ENCODE peak calls at places on chromosomes 2 and 18, in eight cellular contexts. X, G, C, K, I, B, P and E are unnamed samples.

GRCh38 chr18:261398-262073 is 6.3 kb downstream of the THOC1 start:
- DNase-seq in I (peak), G (no peak), X (no peak), B (no peak), K (peak), P (no peak), C (no peak), E (no peak)

GRCh38 chr2:191006997-191007604 is 6.9 kb downstream of the STAT1 start:
- DNase-seq in C (no peak), X (no peak), P (no peak), K (no peak), B (no peak), I (no peak), G (no peak), E (no peak)

GRCh38 chr2:214378455-214379103 is 32.3 kb upstream of the VWC2L start:
- DNase-seq in X (no peak), I (no peak), P (peak), K (no peak), C (no peak), B (no peak), G (no peak), E (no peak)

GRCh38 chr2:187547353-187547979 is 6.8 kb downstream of the TFPI start:
- DNase-seq in X (no peak), G (peak), P (peak), B (no peak), C (peak), I (peak), K (peak), E (no peak)

GRCh38 chr2:206428783-206429182 is 14.5 kb upstream of the ADAM23 start:
- DNase-seq in B (no peak), X (no peak), I (no peak), C (no peak), P (no peak), K (no peak), G (no peak), E (no peak)

GRCh38 chr18:13313006-13313661 is 94.6 kb downstream of the LDLRAD4 start:
- DNase-seq in B (no peak), P (no peak), K (no peak), C (no peak), I (no peak), G (no peak), X (peak), E (no peak)

GRCh38 chr2:37782721-37783438 is 111.4 kb upstream of the CDC42EP3 start:
- DNase-seq in X (no peak), P (no peak), G (no peak), K (peak), B (no peak), C (no peak), I (no peak), E (no peak)

GRCh38 chr2:120771556-120772208 is 36.0 kb downstream of the GLI2 start:
- DNase-seq in B (no peak), X (no peak), P (peak), I (peak), G (peak), K (peak), C (peak), E (no peak)

GRCh38 chr2:239878686-239879085 is 146.5 kb downstream of the NDUFA10 start:
- DNase-seq in C (no peak), I (no peak), X (peak), K (no peak), G (no peak), P (no peak), B (no peak), E (peak)

GRCh38 chr18:21321711-21322110 is 79.7 kb downstream of the GREB1L start:
- DNase-seq in X (no peak), P (no peak), G (no peak), C (no peak), K (peak), I (no peak), B (no peak), E (no peak)

GRCh38 chr18:59008302-59008974 is 131.2 kb upstream of the SEC11C start:
- DNase-seq in B (no peak), P (peak), X (no peak), I (peak), G (no peak), C (no peak), K (peak), E (no peak)

GRCh38 chr2:240021488-240022104 is 3.5 kb downstream of the NDUFA10 start:
- DNase-seq in G (peak), B (no peak), X (peak), K (peak), I (peak), P (peak), C (no peak), E (peak)

GRCh38 chr2:111252436-111252835 is 131.7 kb downstream of the BCL2L11 start:
- DNase-seq in G (no peak), I (peak), X (no peak), B (no peak), C (no peak), P (peak), K (no peak), E (no peak)

GRCh38 chr2:182642328-182642727 is 73.7 kb upstream of the DNAJC10 start:
- DNase-seq in I (peak), G (peak), X (peak), B (peak), P (peak), K (peak), C (no peak), E (no peak)

GRCh38 chr2:32877587-32878162 is 69.1 kb upstream of the LTBP1 start:
- DNase-seq in B (no peak), K (no peak), I (no peak), P (no peak), C (no peak), G (no peak), X (no peak), E (no peak)

GRCh38 chr18:1094408-1094807 is 189.7 kb downstream of the ADCYAP1 start:
- DNase-seq in G (no peak), I (peak), C (no peak), P (peak), X (no peak), K (peak), B (no peak), E (no peak)

GRCh38 chr2:50492452-50492851 is 539.5 kb downstream of the NRXN1 start:
- DNase-seq in I (peak), C (no peak), X (peak), K (peak), P (peak), B (no peak), G (no peak), E (no peak)

DNA sequence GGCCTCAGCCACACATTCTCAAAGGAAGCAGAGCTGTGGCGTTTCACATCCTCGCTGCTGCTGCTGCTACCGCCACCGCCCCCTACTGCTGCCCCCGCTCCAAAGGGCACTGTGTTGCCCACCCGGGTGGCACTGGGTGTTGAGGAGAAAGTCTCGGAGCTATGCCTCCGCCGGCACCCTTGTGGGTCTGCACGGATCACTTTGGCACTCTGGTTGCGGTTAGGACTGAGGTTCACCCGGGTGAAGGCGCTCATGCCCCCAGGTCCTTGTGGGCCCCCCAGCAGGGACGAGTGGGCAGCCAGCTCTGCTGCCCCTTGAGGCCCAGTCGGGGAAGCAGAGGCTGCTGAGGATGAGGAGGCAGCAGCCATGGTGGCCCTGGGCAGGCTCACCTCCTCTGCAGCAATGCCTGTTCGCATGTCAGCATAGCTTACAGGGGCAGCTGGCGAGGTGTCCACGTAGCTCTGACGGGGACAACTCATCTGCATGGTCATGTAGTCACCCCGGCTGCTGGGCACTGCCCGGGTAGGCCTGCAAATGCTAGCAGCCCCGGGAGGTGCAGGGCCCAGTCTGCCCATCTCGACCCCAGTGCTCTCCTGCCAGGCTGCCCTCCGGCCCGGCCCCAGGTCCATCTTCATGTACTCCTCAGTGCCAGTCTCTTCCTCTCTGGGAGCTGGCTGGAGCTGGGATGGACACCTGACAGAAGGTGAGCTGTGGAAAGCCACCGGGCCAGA is 4.2 kb downstream of the IRS1 start:
- DNase-seq in P (peak), I (peak), C (no peak), G (no peak), X (peak), K (peak), B (peak), E (no peak)
- TF ChIP-seq CTCF in P (no peak), I (peak), C (peak), G (peak), X (no peak), K (peak), B (no peak), E (no peak)

GRCh38 chr2:211033765-211034164 is 477.4 kb downstream of the CPS1 start:
- DNase-seq in P (peak), B (no peak), I (no peak), C (no peak), X (no peak), G (no peak), K (no peak), E (no peak)

DNA sequence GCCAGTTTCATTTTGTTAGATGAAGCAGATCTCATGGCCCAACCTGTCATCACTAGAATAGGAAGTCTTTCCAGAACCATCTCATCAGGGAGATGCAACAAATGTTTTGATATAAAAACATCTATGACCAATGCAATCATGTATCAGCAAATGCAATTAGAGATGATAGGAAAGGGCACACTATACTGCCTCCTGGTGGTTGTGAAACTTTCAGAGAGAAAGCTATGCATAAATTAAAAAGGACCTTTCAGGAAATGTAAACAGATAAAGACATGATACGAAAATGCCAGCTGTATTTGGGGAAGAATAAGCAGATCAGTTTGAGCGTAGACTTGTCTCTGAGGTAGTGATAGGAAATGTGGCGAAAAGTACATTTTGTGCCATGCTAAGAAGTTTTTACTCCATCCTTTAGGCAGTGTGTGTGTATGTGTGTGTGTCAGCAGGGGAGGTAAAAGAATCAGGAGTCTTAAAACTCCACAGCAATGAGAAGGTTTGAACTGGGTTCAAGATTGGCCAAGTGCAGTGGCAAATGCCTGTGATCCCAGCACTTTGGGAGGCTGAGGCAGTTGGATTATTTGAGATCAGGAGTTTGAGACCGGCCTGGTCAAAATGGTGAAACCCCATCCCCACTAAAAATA is 479.3 kb downstream of the CPS1 start:
- DNase-seq in X (no peak), P (peak), K (peak), C (no peak), G (no peak), I (peak), B (no peak), E (no peak)
- TF ChIP-seq CTCF in X (no peak), P (peak), K (peak), C (no peak), G (peak), I (peak), B (peak), E (peak)

DNA sequence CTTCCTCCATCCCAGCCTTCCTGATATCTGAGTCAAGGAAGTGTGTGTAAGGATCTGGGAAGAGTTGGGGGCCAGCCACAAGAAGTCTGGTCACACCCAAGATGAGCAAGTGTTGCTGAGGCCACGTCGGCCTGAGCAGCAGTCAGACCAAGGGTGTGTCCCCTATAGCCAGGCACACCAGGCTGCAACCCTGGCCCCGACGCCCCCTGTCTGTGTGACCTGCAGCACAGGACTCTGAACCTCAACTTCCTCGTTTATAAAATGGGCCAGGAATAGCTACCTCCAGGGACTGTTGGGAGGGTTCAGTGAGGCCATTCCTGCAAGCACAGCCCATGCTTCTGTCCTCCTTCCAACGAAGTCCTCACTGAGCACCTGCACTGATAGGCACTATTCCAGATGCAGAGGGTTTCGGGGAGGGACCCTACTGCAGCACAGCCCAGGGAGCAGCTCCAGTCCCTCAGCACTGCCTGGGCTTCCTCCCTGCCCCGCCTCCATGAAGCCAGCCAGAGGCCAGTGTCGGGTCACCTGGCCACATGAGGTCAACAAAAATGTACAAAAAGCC is 13.3 kb downstream of the LIMS2 start:
- DNase-seq in I (no peak), B (no peak), P (no peak), X (no peak), K (peak), C (no peak), G (no peak), E (no peak)
- TF ChIP-seq CTCF in I (no peak), B (no peak), P (no peak), X (no peak), K (no peak), C (no peak), G (peak), E (no peak)

GRCh38 chr18:44584900-44585299 is 95.8 kb upstream of the SETBP1 start:
- DNase-seq in I (no peak), K (no peak), G (no peak), C (no peak), B (no peak), P (peak), X (no peak), E (no peak)

GRCh38 chr18:44582432-44582831 is 98.3 kb upstream of the SETBP1 start:
- DNase-seq in K (no peak), C (no peak), P (no peak), I (no peak), B (no peak), G (no peak), X (no peak), E (no peak)

GRCh38 chr18:44580159-44580558 is 100.5 kb upstream of the SETBP1 start:
- DNase-seq in B (no peak), K (no peak), I (no peak), X (no peak), C (no peak), G (no peak), P (no peak), E (no peak)

GRCh38 chr18:44579745-44580144 is 100.9 kb upstream of the SETBP1 start:
- DNase-seq in P (peak), K (no peak), I (no peak), C (no peak), G (no peak), X (no peak), B (no peak), E (no peak)

DNA sequence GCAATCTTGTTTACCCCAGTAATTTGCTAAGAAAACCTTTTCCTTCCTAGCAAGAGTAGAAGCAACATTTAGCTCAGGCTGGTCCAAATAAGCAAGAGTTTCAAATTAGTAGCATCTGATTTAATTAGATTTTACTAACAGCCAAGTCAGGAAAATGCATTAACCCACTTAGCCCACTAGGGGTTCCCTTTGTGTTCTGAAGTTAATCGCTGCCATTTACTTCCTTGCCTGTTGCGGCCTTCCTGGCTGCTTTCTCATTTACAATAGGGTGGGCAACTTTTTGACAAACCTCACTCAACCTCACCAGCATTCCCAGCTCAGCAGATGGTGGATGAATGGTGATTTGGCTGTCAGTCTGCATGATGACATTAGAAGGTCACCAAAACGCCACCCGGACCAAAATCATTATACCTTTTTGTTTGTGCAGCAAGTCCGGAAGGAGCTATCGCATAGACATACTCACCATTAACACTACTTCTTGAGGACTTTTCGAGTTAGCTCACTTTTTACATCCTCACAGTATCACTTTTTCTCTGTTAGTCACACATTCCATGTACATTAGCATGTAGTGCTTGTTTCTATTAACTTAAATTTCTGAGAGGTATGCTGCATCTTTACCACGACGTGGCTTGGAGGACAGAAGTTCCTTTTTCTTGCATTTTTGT is 101.5 kb upstream of the SETBP1 start:
- DNase-seq in C (no peak), K (no peak), X (no peak), I (peak), P (peak), G (no peak), B (no peak), E (no peak)
- TF ChIP-seq CTCF in C (peak), K (peak), X (no peak), I (peak), P (peak), G (peak), B (peak), E (peak)

GRCh38 chr2:113406114-113406513 is 31.4 kb upstream of the ZNG1B start:
- DNase-seq in P (no peak), K (no peak), G (no peak), X (no peak), B (peak), C (no peak), I (no peak), E (no peak)

DNA sequence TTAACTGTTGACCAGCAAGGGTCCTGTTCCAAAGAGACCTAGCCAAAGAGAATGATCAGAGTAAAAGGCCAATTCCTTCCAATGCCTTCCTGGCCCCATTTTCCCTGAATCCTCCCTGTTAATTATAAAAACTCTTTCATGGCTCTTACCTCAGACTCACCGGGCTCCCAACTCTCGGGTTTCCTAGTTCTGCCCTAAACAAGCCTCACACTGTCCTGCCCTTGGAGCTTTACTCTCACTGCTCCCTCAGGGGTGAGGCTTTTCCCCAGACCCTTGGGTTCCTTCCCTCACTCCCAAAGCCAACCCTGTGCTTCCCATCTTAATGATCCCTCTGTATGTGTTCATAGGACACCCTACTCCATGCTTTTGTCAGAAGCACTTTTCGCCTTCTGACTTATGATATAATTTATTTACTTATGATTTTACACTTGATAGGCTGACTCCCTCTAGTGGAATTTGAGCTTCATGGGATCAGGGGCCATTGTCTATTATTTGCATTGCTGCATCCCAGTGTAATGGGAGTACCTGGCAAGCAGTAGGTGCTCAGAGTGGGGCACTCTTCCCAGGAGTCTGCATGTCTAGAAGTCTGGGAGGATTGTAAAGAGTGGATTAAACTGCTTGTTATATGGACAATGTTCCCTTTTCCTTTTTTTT is 29.9 kb upstream of the ZNG1B start:
- DNase-seq in G (no peak), K (no peak), B (no peak), I (peak), X (no peak), P (peak), C (no peak), E (no peak)
- TF ChIP-seq CTCF in G (no peak), K (peak), B (peak), I (peak), X (no peak), P (peak), C (peak), E (no peak)

GRCh38 chr2:29644949-29645348 is 276.4 kb downstream of the ALK start:
- DNase-seq in P (no peak), K (no peak), B (no peak), I (no peak), C (no peak), X (no peak), G (no peak), E (no peak)
- TF ChIP-seq CTCF in P (no peak), K (no peak), B (no peak), I (no peak), C (no peak), X (no peak), G (no peak), E (peak)